ENCODE peak calls at places on chromosomes 6 and 20, in eight cellular contexts. One of them, this sample, is unnamed.

GRCh38 chr6:5671162-5671561 is 335.6 kb downstream of the NRN1 start:
- DNase-seq in NAMALWA: peak; percentile 72
- DNase-seq in NCI-H1105 treated with DMSO at 0.1 percent for 48 hours: no peak
- DNase-seq in activated CD8-positive, alpha-beta memory T cell treated with anti-CD3 and anti-CD28 coated beads for 48 hours: no peak
- DNase-seq in activated T-helper 2 cell treated with anti-CD3 and anti-CD28 coated beads, Interferon-gamma antibody, Interleukin-2, Interleukin-4, amounts not matched to agents 10 μg/mL and 5 μg/mL and 100 μg/mL, durations not matched to agents 14 hours and 24 hours and 36 hours: no peak
- DNase-seq in left lobe of liver: no peak
- DNase-seq in myocyte: no peak
- DNase-seq in A549: no peak
- DNase-seq in this sample: no peak

GRCh38 chr6:129645371-129646139 is 64.4 kb downstream of the ARHGAP18 start:
- DNase-seq in NAMALWA: no peak
- DNase-seq in NCI-H1105 treated with DMSO at 0.1 percent for 48 hours: no peak
- DNase-seq in activated CD8-positive, alpha-beta memory T cell treated with anti-CD3 and anti-CD28 coated beads for 48 hours: no peak
- DNase-seq in activated T-helper 2 cell treated with anti-CD3 and anti-CD28 coated beads, Interferon-gamma antibody, Interleukin-2, Interleukin-4, amounts not matched to agents 10 μg/mL and 5 μg/mL and 100 μg/mL, durations not matched to agents 14 hours and 24 hours and 36 hours: no peak
- DNase-seq in left lobe of liver: no peak
- DNase-seq in myocyte: no peak
- DNase-seq in A549: no peak
- DNase-seq in this sample: no peak

GRCh38 chr6:159720708-159721107 is 6.6 kb upstream of the WTAP start:
- DNase-seq in NAMALWA: peak; percentile 75
- DNase-seq in NCI-H1105 treated with DMSO at 0.1 percent for 48 hours: peak; percentile 69
- DNase-seq in activated CD8-positive, alpha-beta memory T cell treated with anti-CD3 and anti-CD28 coated beads for 48 hours: no peak
- DNase-seq in activated T-helper 2 cell treated with anti-CD3 and anti-CD28 coated beads, Interferon-gamma antibody, Interleukin-2, Interleukin-4, amounts not matched to agents 10 μg/mL and 5 μg/mL and 100 μg/mL, durations not matched to agents 14 hours and 24 hours and 36 hours: no peak
- DNase-seq in left lobe of liver: no peak
- DNase-seq in myocyte: no peak
- DNase-seq in A549: peak; percentile 46
- DNase-seq in this sample: peak; percentile 49

GRCh38 chr6:64290867-64291266 is 655.3 kb downstream of the PHF3 start:
- DNase-seq in NAMALWA: no peak
- DNase-seq in NCI-H1105 treated with DMSO at 0.1 percent for 48 hours: no peak
- DNase-seq in activated CD8-positive, alpha-beta memory T cell treated with anti-CD3 and anti-CD28 coated beads for 48 hours: no peak
- DNase-seq in activated T-helper 2 cell treated with anti-CD3 and anti-CD28 coated beads, Interferon-gamma antibody, Interleukin-2, Interleukin-4, amounts not matched to agents 10 μg/mL and 5 μg/mL and 100 μg/mL, durations not matched to agents 14 hours and 24 hours and 36 hours: no peak
- DNase-seq in left lobe of liver: no peak
- DNase-seq in myocyte: no peak
- DNase-seq in A549: no peak
- DNase-seq in this sample: no peak

GRCh38 chr20:19658137-19658536 is 99.9 kb upstream of the RIN2 start:
- DNase-seq in NAMALWA: peak; percentile 70
- DNase-seq in NCI-H1105 treated with DMSO at 0.1 percent for 48 hours: no peak
- DNase-seq in activated CD8-positive, alpha-beta memory T cell treated with anti-CD3 and anti-CD28 coated beads for 48 hours: no peak
- DNase-seq in activated T-helper 2 cell treated with anti-CD3 and anti-CD28 coated beads, Interferon-gamma antibody, Interleukin-2, Interleukin-4, amounts not matched to agents 10 μg/mL and 5 μg/mL and 100 μg/mL, durations not matched to agents 14 hours and 24 hours and 36 hours: no peak
- DNase-seq in left lobe of liver: no peak
- DNase-seq in myocyte: no peak
- DNase-seq in A549: no peak
- DNase-seq in this sample: no peak

GRCh38 chr6:141265748-141266647 is 866.7 kb upstream of the GJE1 start:
- DNase-seq in NAMALWA: peak; percentile 6
- DNase-seq in NCI-H1105 treated with DMSO at 0.1 percent for 48 hours: no peak
- DNase-seq in activated CD8-positive, alpha-beta memory T cell treated with anti-CD3 and anti-CD28 coated beads for 48 hours: no peak
- DNase-seq in activated T-helper 2 cell treated with anti-CD3 and anti-CD28 coated beads, Interferon-gamma antibody, Interleukin-2, Interleukin-4, amounts not matched to agents 10 μg/mL and 5 μg/mL and 100 μg/mL, durations not matched to agents 14 hours and 24 hours and 36 hours: no peak
- DNase-seq in left lobe of liver: no peak
- DNase-seq in myocyte: peak; percentile 32
- DNase-seq in A549: no peak
- DNase-seq in this sample: peak; percentile 64

GRCh38 chr6:145075425-145075824 is 659.9 kb downstream of the EPM2A start:
- DNase-seq in NAMALWA: peak; percentile 28
- DNase-seq in NCI-H1105 treated with DMSO at 0.1 percent for 48 hours: no peak
- DNase-seq in activated CD8-positive, alpha-beta memory T cell treated with anti-CD3 and anti-CD28 coated beads for 48 hours: no peak
- DNase-seq in activated T-helper 2 cell treated with anti-CD3 and anti-CD28 coated beads, Interferon-gamma antibody, Interleukin-2, Interleukin-4, amounts not matched to agents 10 μg/mL and 5 μg/mL and 100 μg/mL, durations not matched to agents 14 hours and 24 hours and 36 hours: no peak
- DNase-seq in left lobe of liver: no peak
- DNase-seq in myocyte: no peak
- DNase-seq in A549: no peak
- DNase-seq in this sample: no peak

GRCh38 chr20:19348582-19348981 is 136.1 kb downstream of the SLC24A3 start:
- DNase-seq in NAMALWA: no peak
- DNase-seq in NCI-H1105 treated with DMSO at 0.1 percent for 48 hours: no peak
- DNase-seq in activated CD8-positive, alpha-beta memory T cell treated with anti-CD3 and anti-CD28 coated beads for 48 hours: no peak
- DNase-seq in activated T-helper 2 cell treated with anti-CD3 and anti-CD28 coated beads, Interferon-gamma antibody, Interleukin-2, Interleukin-4, amounts not matched to agents 10 μg/mL and 5 μg/mL and 100 μg/mL, durations not matched to agents 14 hours and 24 hours and 36 hours: no peak
- DNase-seq in left lobe of liver: no peak
- DNase-seq in myocyte: no peak
- DNase-seq in A549: no peak
- DNase-seq in this sample: no peak

GRCh38 chr6:122364084-122364483 is 35.4 kb upstream of the HSF2 start:
- DNase-seq in NAMALWA: no peak
- DNase-seq in NCI-H1105 treated with DMSO at 0.1 percent for 48 hours: no peak
- DNase-seq in activated CD8-positive, alpha-beta memory T cell treated with anti-CD3 and anti-CD28 coated beads for 48 hours: no peak
- DNase-seq in activated T-helper 2 cell treated with anti-CD3 and anti-CD28 coated beads, Interferon-gamma antibody, Interleukin-2, Interleukin-4, amounts not matched to agents 10 μg/mL and 5 μg/mL and 100 μg/mL, durations not matched to agents 14 hours and 24 hours and 36 hours: no peak
- DNase-seq in left lobe of liver: no peak
- DNase-seq in myocyte: peak; percentile 93
- DNase-seq in A549: no peak
- DNase-seq in this sample: no peak

GRCh38 chr6:136582702-136583471 is 32.7 kb upstream of the MAP7 start:
- DNase-seq in NAMALWA: peak; percentile 59
- DNase-seq in NCI-H1105 treated with DMSO at 0.1 percent for 48 hours: peak; percentile 40
- DNase-seq in activated CD8-positive, alpha-beta memory T cell treated with anti-CD3 and anti-CD28 coated beads for 48 hours: no peak
- DNase-seq in activated T-helper 2 cell treated with anti-CD3 and anti-CD28 coated beads, Interferon-gamma antibody, Interleukin-2, Interleukin-4, amounts not matched to agents 10 μg/mL and 5 μg/mL and 100 μg/mL, durations not matched to agents 14 hours and 24 hours and 36 hours: no peak
- DNase-seq in left lobe of liver: no peak
- DNase-seq in myocyte: peak; percentile 61
- DNase-seq in A549: peak; percentile 50
- DNase-seq in this sample: peak; percentile 16

GRCh38 chr6:31829633-31830492 is 2.3 kb downstream of the HSPA1B start:
- DNase-seq in NAMALWA: peak; percentile 83
- DNase-seq in NCI-H1105 treated with DMSO at 0.1 percent for 48 hours: peak; percentile 64
- DNase-seq in activated CD8-positive, alpha-beta memory T cell treated with anti-CD3 and anti-CD28 coated beads for 48 hours: no peak
- DNase-seq in activated T-helper 2 cell treated with anti-CD3 and anti-CD28 coated beads, Interferon-gamma antibody, Interleukin-2, Interleukin-4, amounts not matched to agents 10 μg/mL and 5 μg/mL and 100 μg/mL, durations not matched to agents 14 hours and 24 hours and 36 hours: no peak
- DNase-seq in left lobe of liver: peak; percentile 70
- DNase-seq in myocyte: peak; percentile 53
- DNase-seq in A549: no peak
- DNase-seq in this sample: peak; percentile 67

GRCh38 chr6:110537208-110538123 is 61.1 kb upstream of the SLC22A16 start:
- DNase-seq in NAMALWA: no peak
- DNase-seq in NCI-H1105 treated with DMSO at 0.1 percent for 48 hours: no peak
- DNase-seq in activated CD8-positive, alpha-beta memory T cell treated with anti-CD3 and anti-CD28 coated beads for 48 hours: no peak
- DNase-seq in activated T-helper 2 cell treated with anti-CD3 and anti-CD28 coated beads, Interferon-gamma antibody, Interleukin-2, Interleukin-4, amounts not matched to agents 10 μg/mL and 5 μg/mL and 100 μg/mL, durations not matched to agents 14 hours and 24 hours and 36 hours: no peak
- DNase-seq in left lobe of liver: no peak
- DNase-seq in myocyte: peak; percentile 77
- DNase-seq in A549: peak; percentile 45
- DNase-seq in this sample: no peak

GRCh38 chr20:15487030-15487429 is 1086.2 kb downstream of the KIF16B start:
- DNase-seq in NAMALWA: no peak
- DNase-seq in NCI-H1105 treated with DMSO at 0.1 percent for 48 hours: no peak
- DNase-seq in activated CD8-positive, alpha-beta memory T cell treated with anti-CD3 and anti-CD28 coated beads for 48 hours: no peak
- DNase-seq in activated T-helper 2 cell treated with anti-CD3 and anti-CD28 coated beads, Interferon-gamma antibody, Interleukin-2, Interleukin-4, amounts not matched to agents 10 μg/mL and 5 μg/mL and 100 μg/mL, durations not matched to agents 14 hours and 24 hours and 36 hours: no peak
- DNase-seq in left lobe of liver: no peak
- DNase-seq in myocyte: no peak
- DNase-seq in A549: no peak
- DNase-seq in this sample: no peak

GRCh38 chr6:34914358-34914757 is 25.3 kb downstream of the ANKS1A start:
- DNase-seq in NAMALWA: no peak
- DNase-seq in NCI-H1105 treated with DMSO at 0.1 percent for 48 hours: no peak
- DNase-seq in activated CD8-positive, alpha-beta memory T cell treated with anti-CD3 and anti-CD28 coated beads for 48 hours: no peak
- DNase-seq in activated T-helper 2 cell treated with anti-CD3 and anti-CD28 coated beads, Interferon-gamma antibody, Interleukin-2, Interleukin-4, amounts not matched to agents 10 μg/mL and 5 μg/mL and 100 μg/mL, durations not matched to agents 14 hours and 24 hours and 36 hours: no peak
- DNase-seq in left lobe of liver: no peak
- DNase-seq in myocyte: no peak
- DNase-seq in A549: no peak
- DNase-seq in this sample: no peak

GRCh38 chr20:11738852-11739251 is 178.8 kb upstream of the BTBD3 start:
- DNase-seq in NAMALWA: no peak
- DNase-seq in NCI-H1105 treated with DMSO at 0.1 percent for 48 hours: no peak
- DNase-seq in activated CD8-positive, alpha-beta memory T cell treated with anti-CD3 and anti-CD28 coated beads for 48 hours: no peak
- DNase-seq in activated T-helper 2 cell treated with anti-CD3 and anti-CD28 coated beads, Interferon-gamma antibody, Interleukin-2, Interleukin-4, amounts not matched to agents 10 μg/mL and 5 μg/mL and 100 μg/mL, durations not matched to agents 14 hours and 24 hours and 36 hours: no peak
- DNase-seq in left lobe of liver: no peak
- DNase-seq in myocyte: no peak
- DNase-seq in A549: no peak
- DNase-seq in this sample: no peak

GRCh38 chr6:106666290-106667021 is 37.1 kb downstream of the QRSL1 start:
- DNase-seq in NAMALWA: peak; percentile 90
- DNase-seq in NCI-H1105 treated with DMSO at 0.1 percent for 48 hours: no peak
- DNase-seq in activated CD8-positive, alpha-beta memory T cell treated with anti-CD3 and anti-CD28 coated beads for 48 hours: no peak
- DNase-seq in activated T-helper 2 cell treated with anti-CD3 and anti-CD28 coated beads, Interferon-gamma antibody, Interleukin-2, Interleukin-4, amounts not matched to agents 10 μg/mL and 5 μg/mL and 100 μg/mL, durations not matched to agents 14 hours and 24 hours and 36 hours: no peak
- DNase-seq in left lobe of liver: no peak
- DNase-seq in myocyte: no peak
- DNase-seq in A549: no peak
- DNase-seq in this sample: no peak